ENCODE peak calls at places on chromosomes 2 and 18, in seven cellular contexts. H, Y, P, G, Q, X and L are unnamed samples.

GRCh38 chr2:157492189-157492773 is 48.4 kb upstream of the CYTIP start:
- DNase-seq in H (peak), Y (peak), P (peak), G (peak), Q (peak), X (peak), L (peak)

GRCh38 chr2:133365117-133365516 is 203.1 kb downstream of the NCKAP5 start:
- DNase-seq in H (no peak), Y (no peak), P (no peak), G (no peak), Q (no peak), X (peak), L (no peak)

GRCh38 chr18:69951182-69951581 is 3.5 kb upstream of the CD226 start:
- DNase-seq in H (peak), Y (no peak), P (no peak), G (no peak), Q (no peak), X (peak), L (no peak)

GRCh38 chr2:218403810-218404209 is 4.1 kb downstream of the CTDSP1 start:
- DNase-seq in H (no peak), Y (no peak), P (no peak), G (no peak), Q (no peak), X (no peak), L (no peak)

GRCh38 chr2:128606837-128607236 is 288.2 kb upstream of the HS6ST1 start:
- DNase-seq in H (no peak), Y (no peak), P (no peak), G (no peak), Q (no peak), X (no peak), L (no peak)

GRCh38 chr2:224584111-224584764 is 925 bp downstream of the CUL3 start:
- DNase-seq in H (peak), Y (peak), P (peak), G (peak), Q (no peak), X (peak), L (no peak)

GRCh38 chr2:124489686-124490085 is 464.6 kb downstream of the CNTNAP5 start:
- DNase-seq in H (no peak), Y (no peak), P (no peak), G (no peak), Q (no peak), X (no peak), L (no peak)

GRCh38 chr2:111519074-111519473 is 364.9 kb downstream of the ANAPC1 start:
- DNase-seq in H (no peak), Y (no peak), P (no peak), G (no peak), Q (no peak), X (no peak), L (no peak)

GRCh38 chr2:46775722-46776121 is 139.9 kb downstream of the MCFD2 start:
- DNase-seq in H (peak), Y (no peak), P (no peak), G (no peak), Q (no peak), X (no peak), L (no peak)

GRCh38 chr18:64258111-64258650 is 109.3 kb upstream of the LINC00305 start:
- DNase-seq in H (no peak), Y (no peak), P (no peak), G (no peak), Q (no peak), X (no peak), L (no peak)

GRCh38 chr18:63725682-63726480 is 23.1 kb downstream of the SERPINB11 start:
- DNase-seq in H (no peak), Y (no peak), P (no peak), G (no peak), Q (no peak), X (no peak), L (no peak)

GRCh38 chr2:126753501-126754212 is 97.7 kb downstream of the GYPC start:
- DNase-seq in H (no peak), Y (no peak), P (no peak), G (no peak), Q (no peak), X (no peak), L (no peak)